ENCODE peak calls at places on chromosome 16, in five cellular contexts. One of them, this sample, is unnamed.

GRCh38 chr16:78961464-78961863 is 639.1 kb downstream of the MAF start:
- DNase-seq in A549: no peak
- DNase-seq in CD8-positive, alpha-beta T cell: no peak
- DNase-seq in lung: no peak
- DNase-seq in OCI-LY7: peak
- DNase-seq in this sample: no peak

GRCh38 chr16:2715519-2715918 is 4.5 kb downstream of the PRSS27 start:
- DNase-seq in A549: no peak
- DNase-seq in CD8-positive, alpha-beta T cell: peak
- DNase-seq in lung: peak
- DNase-seq in OCI-LY7: peak
- DNase-seq in this sample: peak

GRCh38 chr16:31055613-31056012 is 18.4 kb downstream of the ZNF668 start:
- DNase-seq in A549: no peak
- DNase-seq in CD8-positive, alpha-beta T cell: no peak
- DNase-seq in lung: no peak
- DNase-seq in OCI-LY7: no peak
- DNase-seq in this sample: no peak

GRCh38 chr16:69481901-69482341 is 57.5 kb downstream of the CYB5B start:
- DNase-seq in A549: no peak
- DNase-seq in CD8-positive, alpha-beta T cell: no peak
- DNase-seq in lung: peak
- DNase-seq in OCI-LY7: no peak
- DNase-seq in this sample: no peak

GRCh38 chr16:74455619-74456289 is 34.5 kb upstream of the CLEC18B start:
- DNase-seq in A549: no peak
- DNase-seq in CD8-positive, alpha-beta T cell: no peak
- DNase-seq in lung: no peak
- DNase-seq in OCI-LY7: no peak
- DNase-seq in this sample: no peak

GRCh38 chr16:16146380-16147315 is 76.6 kb downstream of the ABCC6 start:
- DNase-seq in A549: no peak
- DNase-seq in CD8-positive, alpha-beta T cell: no peak
- DNase-seq in lung: no peak
- DNase-seq in OCI-LY7: no peak
- DNase-seq in this sample: no peak

GRCh38 chr16:30354423-30355143 is 525 bp downstream of the CD2BP2 start:
- DNase-seq in A549: no peak
- DNase-seq in CD8-positive, alpha-beta T cell: no peak
- DNase-seq in lung: no peak
- DNase-seq in OCI-LY7: peak
- DNase-seq in this sample: no peak

GRCh38 chr16:85436207-85436606 is 176.9 kb upstream of the GSE1 start:
- DNase-seq in A549: no peak
- DNase-seq in CD8-positive, alpha-beta T cell: no peak
- DNase-seq in lung: no peak
- DNase-seq in OCI-LY7: no peak
- DNase-seq in this sample: no peak

GRCh38 chr16:58733248-58733670 is 857 bp downstream of the GOT2 start:
- DNase-seq in A549: no peak
- DNase-seq in CD8-positive, alpha-beta T cell: no peak
- DNase-seq in lung: no peak
- DNase-seq in OCI-LY7: peak
- DNase-seq in this sample: no peak

GRCh38 chr16:88764913-88765349 is 20.1 kb downstream of the PIEZO1 start:
- DNase-seq in A549: no peak
- DNase-seq in CD8-positive, alpha-beta T cell: no peak
- DNase-seq in lung: peak
- DNase-seq in OCI-LY7: no peak
- DNase-seq in this sample: no peak

GRCh38 chr16:50500171-50500874 is 47.9 kb upstream of the NKD1 start:
- DNase-seq in A549: no peak
- DNase-seq in CD8-positive, alpha-beta T cell: no peak
- DNase-seq in lung: no peak
- DNase-seq in OCI-LY7: no peak
- DNase-seq in this sample: no peak

GRCh38 chr16:25143898-25144297 is 32.4 kb downstream of the LCMT1 start:
- DNase-seq in A549: peak
- DNase-seq in CD8-positive, alpha-beta T cell: no peak
- DNase-seq in lung: no peak
- DNase-seq in OCI-LY7: no peak
- DNase-seq in this sample: no peak

GRCh38 chr16:47503936-47504335 is 42.8 kb downstream of the PHKB start:
- DNase-seq in A549: no peak
- DNase-seq in CD8-positive, alpha-beta T cell: no peak
- DNase-seq in lung: no peak
- DNase-seq in OCI-LY7: no peak
- DNase-seq in this sample: no peak

GRCh38 chr16:23072084-23072599 is 77.1 kb downstream of the USP31 start:
- DNase-seq in A549: peak
- DNase-seq in CD8-positive, alpha-beta T cell: no peak
- DNase-seq in lung: no peak
- DNase-seq in OCI-LY7: no peak
- DNase-seq in this sample: no peak

GRCh38 chr16:53984936-53985335 is 281.0 kb downstream of the FTO start:
- DNase-seq in A549: no peak
- DNase-seq in CD8-positive, alpha-beta T cell: no peak
- DNase-seq in lung: no peak
- DNase-seq in OCI-LY7: no peak
- DNase-seq in this sample: no peak

GRCh38 chr16:31094424-31095120 is at the start of gene VKORC1:
- DNase-seq in A549: peak
- DNase-seq in CD8-positive, alpha-beta T cell: peak
- DNase-seq in lung: peak
- DNase-seq in OCI-LY7: peak
- DNase-seq in this sample: peak

GRCh38 chr16:19167710-19168172 is 299 bp upstream of the SYT17 start:
- DNase-seq in A549: peak
- DNase-seq in CD8-positive, alpha-beta T cell: no peak
- DNase-seq in lung: peak
- DNase-seq in OCI-LY7: peak
- DNase-seq in this sample: no peak

GRCh38 chr16:56193951-56194726 is 2.9 kb downstream of the GNAO1 start:
- DNase-seq in A549: peak
- DNase-seq in CD8-positive, alpha-beta T cell: peak
- DNase-seq in lung: peak
- DNase-seq in OCI-LY7: peak
- DNase-seq in this sample: peak

GRCh38 chr16:64132686-64133085 is 989.2 kb downstream of the CDH11 start:
- DNase-seq in A549: no peak
- DNase-seq in CD8-positive, alpha-beta T cell: no peak
- DNase-seq in lung: no peak
- DNase-seq in OCI-LY7: peak
- DNase-seq in this sample: no peak

GRCh38 chr16:69417537-69418199 is 6.8 kb upstream of the CYB5B start:
- DNase-seq in A549: peak
- DNase-seq in CD8-positive, alpha-beta T cell: no peak
- DNase-seq in lung: no peak
- DNase-seq in OCI-LY7: no peak
- DNase-seq in this sample: no peak

GRCh38 chr16:48013476-48013875 is 142.3 kb downstream of the ABCC12 start:
- DNase-seq in A549: no peak
- DNase-seq in CD8-positive, alpha-beta T cell: no peak
- DNase-seq in lung: no peak
- DNase-seq in OCI-LY7: no peak
- DNase-seq in this sample: no peak

GRCh38 chr16:87780385-87780989 is 14.7 kb upstream of the KLHDC4 start:
- DNase-seq in A549: no peak
- DNase-seq in CD8-positive, alpha-beta T cell: peak
- DNase-seq in lung: peak
- DNase-seq in OCI-LY7: peak
- DNase-seq in this sample: peak

GRCh38 chr16:81921415-81921814 is 89.9 kb downstream of the SDR42E1 start:
- DNase-seq in A549: no peak
- DNase-seq in CD8-positive, alpha-beta T cell: no peak
- DNase-seq in lung: no peak
- DNase-seq in OCI-LY7: no peak
- DNase-seq in this sample: no peak

GRCh38 chr16:30429418-30429677 is 482 bp downstream of the DCTPP1 start:
- DNase-seq in A549: no peak
- DNase-seq in CD8-positive, alpha-beta T cell: no peak
- DNase-seq in lung: no peak
- DNase-seq in OCI-LY7: no peak
- DNase-seq in this sample: no peak

GRCh38 chr16:30615358-30616076 is 5.3 kb upstream of the ZNF689 start:
- DNase-seq in A549: peak
- DNase-seq in CD8-positive, alpha-beta T cell: peak
- DNase-seq in lung: peak
- DNase-seq in OCI-LY7: peak
- DNase-seq in this sample: peak

GRCh38 chr16:14564881-14565687 is 65.0 kb downstream of the PARN start:
- DNase-seq in A549: no peak
- DNase-seq in CD8-positive, alpha-beta T cell: no peak
- DNase-seq in lung: no peak
- DNase-seq in OCI-LY7: no peak
- DNase-seq in this sample: no peak

This sample was measured in effector CD4-positive, alpha-beta T cell.